ENCODE peak calls at places on chromosomes 3 and 15, in nine cellular contexts. One of them, this sample, is unnamed.
A peak's percentile ranks its signal among the peaks of the same experiment; 100 is the strongest.

GRCh38 chr3:78858165-78858564 is 909.6 kb downstream of the ROBO1 start:
- DNase-seq in CD8-positive, alpha-beta memory T cell: no peak
- DNase-seq in GM12865: no peak
- DNase-seq in AG08395: peak; percentile 3
- DNase-seq in GM13977: no peak
- DNase-seq in sigmoid colon: no peak
- DNase-seq in AG10803: no peak
- DNase-seq in NCI-H774: no peak
- DNase-seq in activated T-cell treated with anti-CD3 and anti-CD28 coated beads, Interleukin-2, amount 50 U/mL, for 1 hour: no peak
- DNase-seq in this sample: no peak

GRCh38 chr3:18134386-18135082 is 290.6 kb downstream of the SATB1 start:
- DNase-seq in GM12865: no peak
- DNase-seq in AG10803: peak; percentile 57
- DNase-seq in AG08395: peak; percentile 35
- DNase-seq in GM13977: no peak
- DNase-seq in sigmoid colon: no peak
- DNase-seq in CD8-positive, alpha-beta memory T cell: no peak
- DNase-seq in activated T-cell treated with anti-CD3 and anti-CD28 coated beads, Interleukin-2, amount 50 U/mL, for 1 hour: no peak
- DNase-seq in NCI-H774: no peak
- DNase-seq in this sample: no peak

GRCh38 chr15:68176601-68177000 is 28.5 kb downstream of the CALML4 start:
- DNase-seq in AG10803: peak; percentile 59
- DNase-seq in activated T-cell treated with anti-CD3 and anti-CD28 coated beads, Interleukin-2, amount 50 U/mL, for 1 hour: no peak
- DNase-seq in CD8-positive, alpha-beta memory T cell: no peak
- DNase-seq in GM12865: no peak
- DNase-seq in NCI-H774: no peak
- DNase-seq in sigmoid colon: no peak
- DNase-seq in AG08395: peak; percentile 24
- DNase-seq in GM13977: no peak
- DNase-seq in this sample: no peak

GRCh38 chr3:86175593-86175992 is 815.4 kb downstream of the VGLL3 start:
- DNase-seq in CD8-positive, alpha-beta memory T cell: no peak
- DNase-seq in activated T-cell treated with anti-CD3 and anti-CD28 coated beads, Interleukin-2, amount 50 U/mL, for 1 hour: no peak
- DNase-seq in GM12865: no peak
- DNase-seq in AG08395: no peak
- DNase-seq in NCI-H774: no peak
- DNase-seq in sigmoid colon: no peak
- DNase-seq in GM13977: no peak
- DNase-seq in AG10803: no peak
- DNase-seq in this sample: no peak

GRCh38 chr3:42653560-42654330 is at the start of gene ZBTB47:
- DNase-seq in CD8-positive, alpha-beta memory T cell: no peak
- DNase-seq in GM13977: peak; percentile 54
- DNase-seq in activated T-cell treated with anti-CD3 and anti-CD28 coated beads, Interleukin-2, amount 50 U/mL, for 1 hour: peak; percentile 26
- DNase-seq in NCI-H774: no peak
- DNase-seq in AG10803: peak; percentile 48
- DNase-seq in GM12865: no peak
- DNase-seq in sigmoid colon: peak; percentile 88
- DNase-seq in AG08395: peak; percentile 39
- DNase-seq in this sample: peak; percentile 43

GRCh38 chr3:131705558-131706051 is 202.8 kb upstream of the MRPL3 start:
- DNase-seq in NCI-H774: no peak
- DNase-seq in sigmoid colon: no peak
- DNase-seq in AG08395: no peak
- DNase-seq in AG10803: no peak
- DNase-seq in activated T-cell treated with anti-CD3 and anti-CD28 coated beads, Interleukin-2, amount 50 U/mL, for 1 hour: no peak
- DNase-seq in CD8-positive, alpha-beta memory T cell: no peak
- DNase-seq in GM13977: no peak
- DNase-seq in GM12865: peak; percentile 79
- DNase-seq in this sample: no peak

GRCh38 chr3:46433841-46434240 is 26.8 kb downstream of the CCRL2 start:
- DNase-seq in GM13977: no peak
- DNase-seq in AG08395: no peak
- DNase-seq in activated T-cell treated with anti-CD3 and anti-CD28 coated beads, Interleukin-2, amount 50 U/mL, for 1 hour: no peak
- DNase-seq in NCI-H774: no peak
- DNase-seq in CD8-positive, alpha-beta memory T cell: no peak
- DNase-seq in GM12865: no peak
- DNase-seq in AG10803: no peak
- DNase-seq in sigmoid colon: no peak
- DNase-seq in this sample: no peak

GRCh38 chr15:80568876-80569605 is 126.1 kb upstream of the ABHD17C start:
- DNase-seq in CD8-positive, alpha-beta memory T cell: no peak
- DNase-seq in AG10803: no peak
- DNase-seq in AG08395: no peak
- DNase-seq in NCI-H774: no peak
- DNase-seq in sigmoid colon: peak; percentile 50
- DNase-seq in GM12865: no peak
- DNase-seq in activated T-cell treated with anti-CD3 and anti-CD28 coated beads, Interleukin-2, amount 50 U/mL, for 1 hour: no peak
- DNase-seq in GM13977: no peak
- DNase-seq in this sample: no peak

GRCh38 chr3:15794303-15794771 is 3.4 kb downstream of the ANKRD28 start:
- DNase-seq in GM12865: peak; percentile 72
- DNase-seq in activated T-cell treated with anti-CD3 and anti-CD28 coated beads, Interleukin-2, amount 50 U/mL, for 1 hour: no peak
- DNase-seq in AG10803: peak; percentile 78
- DNase-seq in GM13977: peak; percentile 30
- DNase-seq in NCI-H774: no peak
- DNase-seq in AG08395: peak; percentile 48
- DNase-seq in CD8-positive, alpha-beta memory T cell: peak; percentile 47
- DNase-seq in sigmoid colon: no peak
- DNase-seq in this sample: no peak

GRCh38 chr15:74384566-74385441 is 17.4 kb upstream of the CYP11A1 start:
- DNase-seq in sigmoid colon: no peak
- DNase-seq in GM13977: peak; percentile 88
- DNase-seq in AG10803: no peak
- DNase-seq in activated T-cell treated with anti-CD3 and anti-CD28 coated beads, Interleukin-2, amount 50 U/mL, for 1 hour: peak; percentile 50
- DNase-seq in NCI-H774: no peak
- DNase-seq in CD8-positive, alpha-beta memory T cell: peak; percentile 40
- DNase-seq in GM12865: peak; percentile 94
- DNase-seq in AG08395: no peak
- DNase-seq in this sample: peak; percentile 69

GRCh38 chr3:59127071-59127470 is 77.2 kb upstream of the CFAP20DC start:
- DNase-seq in GM13977: no peak
- DNase-seq in activated T-cell treated with anti-CD3 and anti-CD28 coated beads, Interleukin-2, amount 50 U/mL, for 1 hour: no peak
- DNase-seq in GM12865: no peak
- DNase-seq in AG08395: peak; percentile 79
- DNase-seq in sigmoid colon: no peak
- DNase-seq in AG10803: peak; percentile 78
- DNase-seq in NCI-H774: no peak
- DNase-seq in CD8-positive, alpha-beta memory T cell: no peak
- DNase-seq in this sample: no peak

GRCh38 chr15:20353966-20354883 is 187.4 kb downstream of the GOLGA6L6 start:
- DNase-seq in AG08395: no peak
- DNase-seq in activated T-cell treated with anti-CD3 and anti-CD28 coated beads, Interleukin-2, amount 50 U/mL, for 1 hour: peak; percentile 15
- DNase-seq in NCI-H774: no peak
- DNase-seq in sigmoid colon: peak; percentile 61
- DNase-seq in CD8-positive, alpha-beta memory T cell: no peak
- DNase-seq in AG10803: no peak
- DNase-seq in GM13977: peak; percentile 23
- DNase-seq in GM12865: no peak
- DNase-seq in this sample: no peak

GRCh38 chr15:33201376-33202189 is 7.1 kb upstream of the FMN1 start:
- DNase-seq in GM12865: peak; percentile 73
- DNase-seq in CD8-positive, alpha-beta memory T cell: no peak
- DNase-seq in AG08395: peak; percentile 49
- DNase-seq in activated T-cell treated with anti-CD3 and anti-CD28 coated beads, Interleukin-2, amount 50 U/mL, for 1 hour: peak; percentile 56
- DNase-seq in GM13977: peak; percentile 54
- DNase-seq in sigmoid colon: no peak
- DNase-seq in AG10803: peak; percentile 12
- DNase-seq in NCI-H774: peak; percentile 74
- DNase-seq in this sample: peak; percentile 66

GRCh38 chr3:107684431-107684925 is 161.7 kb downstream of the BBX start:
- DNase-seq in GM13977: no peak
- DNase-seq in activated T-cell treated with anti-CD3 and anti-CD28 coated beads, Interleukin-2, amount 50 U/mL, for 1 hour: no peak
- DNase-seq in GM12865: no peak
- DNase-seq in sigmoid colon: no peak
- DNase-seq in NCI-H774: no peak
- DNase-seq in CD8-positive, alpha-beta memory T cell: peak; percentile 10
- DNase-seq in AG08395: no peak
- DNase-seq in AG10803: no peak
- DNase-seq in this sample: peak; percentile 36

GRCh38 chr3:62940763-62941632 is 65.8 kb upstream of the CADPS start:
- DNase-seq in sigmoid colon: no peak
- DNase-seq in NCI-H774: no peak
- DNase-seq in GM12865: no peak
- DNase-seq in GM13977: no peak
- DNase-seq in AG08395: no peak
- DNase-seq in CD8-positive, alpha-beta memory T cell: no peak
- DNase-seq in AG10803: peak; percentile 62
- DNase-seq in activated T-cell treated with anti-CD3 and anti-CD28 coated beads, Interleukin-2, amount 50 U/mL, for 1 hour: no peak
- DNase-seq in this sample: no peak

GRCh38 chr3:129739613-129740012 is 133.1 kb upstream of the PLXND1 start:
- DNase-seq in CD8-positive, alpha-beta memory T cell: no peak
- DNase-seq in sigmoid colon: no peak
- DNase-seq in AG10803: no peak
- DNase-seq in GM13977: no peak
- DNase-seq in GM12865: no peak
- DNase-seq in NCI-H774: no peak
- DNase-seq in activated T-cell treated with anti-CD3 and anti-CD28 coated beads, Interleukin-2, amount 50 U/mL, for 1 hour: no peak
- DNase-seq in AG08395: no peak
- DNase-seq in this sample: no peak

GRCh38 chr15:89863918-89864317 is 29.9 kb downstream of the AP3S2 start:
- DNase-seq in sigmoid colon: no peak
- DNase-seq in NCI-H774: no peak
- DNase-seq in AG10803: peak; percentile 25
- DNase-seq in GM13977: no peak
- DNase-seq in activated T-cell treated with anti-CD3 and anti-CD28 coated beads, Interleukin-2, amount 50 U/mL, for 1 hour: no peak
- DNase-seq in GM12865: no peak
- DNase-seq in AG08395: peak; percentile 33
- DNase-seq in CD8-positive, alpha-beta memory T cell: no peak
- DNase-seq in this sample: no peak

GRCh38 chr15:70504305-70504951 is 258.9 kb downstream of the UACA start:
- DNase-seq in NCI-H774: no peak
- DNase-seq in AG08395: peak; percentile 67
- DNase-seq in GM13977: peak; percentile 72
- DNase-seq in sigmoid colon: peak; percentile 83
- DNase-seq in activated T-cell treated with anti-CD3 and anti-CD28 coated beads, Interleukin-2, amount 50 U/mL, for 1 hour: no peak
- DNase-seq in CD8-positive, alpha-beta memory T cell: no peak
- DNase-seq in AG10803: peak; percentile 84
- DNase-seq in GM12865: peak; percentile 91
- DNase-seq in this sample: peak; percentile 43

GRCh38 chr3:48696156-48696555 is 10.4 kb upstream of the NCKIPSD start:
- DNase-seq in AG10803: no peak
- DNase-seq in GM12865: no peak
- DNase-seq in GM13977: no peak
- DNase-seq in CD8-positive, alpha-beta memory T cell: no peak
- DNase-seq in AG08395: no peak
- DNase-seq in activated T-cell treated with anti-CD3 and anti-CD28 coated beads, Interleukin-2, amount 50 U/mL, for 1 hour: no peak
- DNase-seq in sigmoid colon: no peak
- DNase-seq in NCI-H774: no peak
- DNase-seq in this sample: no peak

GRCh38 chr3:170033489-170033888 is 4.3 kb upstream of the GPR160 start:
- DNase-seq in GM12865: no peak
- DNase-seq in AG10803: no peak
- DNase-seq in GM13977: no peak
- DNase-seq in CD8-positive, alpha-beta memory T cell: peak; percentile 70
- DNase-seq in NCI-H774: no peak
- DNase-seq in activated T-cell treated with anti-CD3 and anti-CD28 coated beads, Interleukin-2, amount 50 U/mL, for 1 hour: peak; percentile 48
- DNase-seq in sigmoid colon: no peak
- DNase-seq in AG08395: no peak
- DNase-seq in this sample: peak; percentile 84

GRCh38 chr3:141240290-141241247 is 8.9 kb downstream of the PXYLP1 start:
- DNase-seq in AG08395: peak; percentile 34
- DNase-seq in NCI-H774: no peak
- DNase-seq in sigmoid colon: no peak
- DNase-seq in GM13977: no peak
- DNase-seq in AG10803: peak; percentile 43
- DNase-seq in activated T-cell treated with anti-CD3 and anti-CD28 coated beads, Interleukin-2, amount 50 U/mL, for 1 hour: no peak
- DNase-seq in CD8-positive, alpha-beta memory T cell: no peak
- DNase-seq in GM12865: no peak
- DNase-seq in this sample: no peak

GRCh38 chr3:116032176-116032575 is 408.9 kb downstream of the GAP43 start:
- DNase-seq in AG10803: no peak
- DNase-seq in GM13977: no peak
- DNase-seq in NCI-H774: no peak
- DNase-seq in activated T-cell treated with anti-CD3 and anti-CD28 coated beads, Interleukin-2, amount 50 U/mL, for 1 hour: no peak
- DNase-seq in sigmoid colon: no peak
- DNase-seq in GM12865: peak; percentile 9
- DNase-seq in AG08395: no peak
- DNase-seq in CD8-positive, alpha-beta memory T cell: no peak
- DNase-seq in this sample: no peak

GRCh38 chr3:126664591-126665214 is 9.8 kb upstream of the TXNRD3 start:
- DNase-seq in GM12865: no peak
- DNase-seq in CD8-positive, alpha-beta memory T cell: no peak
- DNase-seq in AG08395: peak; percentile 45
- DNase-seq in NCI-H774: no peak
- DNase-seq in activated T-cell treated with anti-CD3 and anti-CD28 coated beads, Interleukin-2, amount 50 U/mL, for 1 hour: no peak
- DNase-seq in sigmoid colon: no peak
- DNase-seq in GM13977: no peak
- DNase-seq in AG10803: peak; percentile 46
- DNase-seq in this sample: no peak

GRCh38 chr3:146781059-146781458 is 175.9 kb upstream of the PLSCR5 start:
- DNase-seq in NCI-H774: no peak
- DNase-seq in sigmoid colon: no peak
- DNase-seq in activated T-cell treated with anti-CD3 and anti-CD28 coated beads, Interleukin-2, amount 50 U/mL, for 1 hour: no peak
- DNase-seq in GM13977: no peak
- DNase-seq in AG08395: no peak
- DNase-seq in GM12865: no peak
- DNase-seq in CD8-positive, alpha-beta memory T cell: no peak
- DNase-seq in AG10803: no peak
- DNase-seq in this sample: no peak

This sample was measured in activated naive CD4-positive, alpha-beta T cell treated with anti-CD3 and anti-CD28 coated beads, Interleukin-2, amount 10 ng/mL, durations not matched to agents 7 days and 5 days.